ENCODE peak calls at places on chromosomes 2 and 18, in seven cellular contexts. Y is K562, L is HCT116, H is SK-N-SH, D is H1, R is GM12878, A is HepG2. C is an unnamed sample.

GRCh38 chr2:15935675-15936074 is 4.7 kb upstream of the MYCN start:
- DNase-seq in Y (no peak), H (no peak), D (no peak), A (no peak), R (no peak), L (no peak), C (no peak)

GRCh38 chr2:40434638-40435296 is 17.1 kb downstream of the SLC8A1 start:
- DNase-seq in L (peak), R (no peak), H (no peak), D (no peak), Y (no peak), A (no peak), C (peak)

GRCh38 chr2:75563591-75563990 is 2.9 kb upstream of the EVA1A start:
- DNase-seq in R (no peak), Y (no peak), L (no peak), D (no peak), A (no peak), H (no peak), C (no peak)

GRCh38 chr2:165568361-165568760 is 98.9 kb downstream of the CSRNP3 start:
- DNase-seq in R (no peak), A (no peak), D (no peak), H (no peak), Y (no peak), L (no peak), C (no peak)

GRCh38 chr2:105573490-105573889 is 171.2 kb upstream of the NCK2 start:
- DNase-seq in D (no peak), A (no peak), H (no peak), L (no peak), Y (no peak), R (no peak), C (no peak)

GRCh38 chr2:36733215-36733614 is 36.7 kb downstream of the VIT start:
- DNase-seq in A (no peak), D (no peak), L (no peak), Y (no peak), R (no peak), H (no peak), C (no peak)

GRCh38 chr18:5894613-5895299 is 566 bp downstream of the TMEM200C start:
- DNase-seq in A (no peak), L (no peak), D (peak), R (no peak), Y (no peak), H (peak), C (no peak)

GRCh38 chr18:53153281-53153680 is 813.3 kb downstream of the DCC start:
- DNase-seq in R (no peak), D (peak), L (no peak), Y (peak), H (no peak), A (peak), C (no peak)

GRCh38 chr2:220192994-220193753 is 565.7 kb downstream of the SLC4A3 start:
- DNase-seq in R (no peak), Y (no peak), D (no peak), L (no peak), A (no peak), H (no peak), C (no peak)

GRCh38 chr2:227625420-227625819 is 8.1 kb downstream of the SCYGR4 start:
- DNase-seq in H (no peak), R (no peak), Y (no peak), L (no peak), D (no peak), A (no peak), C (no peak)

GRCh38 chr2:77008925-77009706 is 513.1 kb downstream of the LRRTM4 start:
- DNase-seq in Y (no peak), A (no peak), L (no peak), R (no peak), H (no peak), D (no peak), C (peak)

GRCh38 chr18:37218022-37218590 is 347.5 kb downstream of the CELF4 start:
- DNase-seq in Y (no peak), A (no peak), D (no peak), H (no peak), L (no peak), R (no peak), C (no peak)

GRCh38 chr18:7919565-7919964 is 352.4 kb downstream of the PTPRM start:
- DNase-seq in R (no peak), L (no peak), A (peak), D (no peak), H (no peak), Y (no peak), C (no peak)

DNA sequence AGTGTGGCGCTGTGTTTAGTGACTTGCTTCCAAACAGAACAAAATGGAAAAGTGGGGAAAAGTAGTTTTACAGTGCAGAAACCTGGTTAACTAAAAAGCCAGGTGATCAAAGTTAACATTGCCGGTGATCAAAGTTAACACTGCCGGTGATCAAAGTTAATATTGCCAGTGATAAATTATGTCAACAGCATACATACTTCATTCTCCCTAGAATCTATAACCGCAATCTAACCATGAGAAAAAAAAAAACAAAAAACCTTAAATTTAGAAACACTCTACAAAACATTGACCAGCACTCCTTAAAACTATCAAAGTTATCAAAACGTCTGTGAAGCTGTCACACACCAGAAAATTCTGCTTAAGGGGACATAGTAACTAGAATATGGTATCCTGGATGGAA is 18.6 kb downstream of the MAP4K3 start:
- DNase-seq in Y (no peak), A (no peak), H (no peak), D (no peak), R (no peak), L (no peak), C (no peak)
- H3K9ac ChIP-seq in Y (no peak), A (no peak), H (no peak), D (no peak), R (no peak), L (no peak), C (no peak)

DNA sequence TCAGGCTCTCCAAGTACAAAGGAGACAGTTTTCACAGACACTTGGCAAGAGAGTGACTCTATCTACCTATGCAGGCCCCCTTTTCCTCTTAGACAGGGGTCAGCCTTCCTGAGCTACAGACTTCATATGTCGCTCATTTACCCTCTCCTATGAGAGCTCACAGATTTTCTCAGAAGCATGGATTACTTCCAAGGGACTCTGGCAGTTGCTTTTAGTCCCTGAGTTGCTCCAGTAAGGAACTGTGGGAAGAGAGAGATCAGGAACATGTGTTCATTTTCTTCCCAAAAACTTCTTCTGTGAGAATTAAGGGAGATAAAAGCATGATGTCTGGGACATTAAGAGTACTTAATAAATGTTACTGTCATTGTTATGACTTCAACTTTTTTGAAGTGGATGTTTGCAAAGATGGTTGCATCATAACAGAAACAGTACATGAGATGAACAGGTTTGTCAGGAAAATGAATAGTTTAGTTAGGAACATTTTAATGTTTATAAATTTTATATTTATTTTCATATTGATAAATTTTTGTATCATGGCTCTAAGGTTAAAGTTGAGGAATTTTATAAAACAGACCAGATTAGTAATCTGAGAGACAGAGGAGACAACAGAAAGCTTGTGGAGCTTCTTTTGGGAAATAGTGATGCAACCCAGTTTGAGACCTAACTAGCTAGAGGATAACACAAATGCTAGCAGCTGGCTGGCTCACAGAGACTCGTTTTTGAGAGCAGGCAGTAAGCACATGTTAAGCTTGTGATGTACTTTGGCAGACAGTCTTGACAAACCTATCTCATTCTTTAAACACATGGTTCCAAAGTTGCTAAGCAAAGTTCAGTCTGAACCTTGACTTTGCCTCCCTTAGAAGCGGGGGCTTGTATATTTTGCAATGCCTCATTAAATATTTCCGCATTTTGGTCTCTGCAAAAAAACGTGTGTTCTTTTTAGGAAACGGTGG is 21.7 kb upstream of the UGP2 start:
- DNase-seq in Y (no peak), L (no peak), H (no peak), D (no peak), R (no peak), A (peak), C (no peak)
- TF ChIP-seq MAX in Y (no peak), L (no peak), H (no peak), D (peak), R (no peak), A (peak), C (no peak)

DNA sequence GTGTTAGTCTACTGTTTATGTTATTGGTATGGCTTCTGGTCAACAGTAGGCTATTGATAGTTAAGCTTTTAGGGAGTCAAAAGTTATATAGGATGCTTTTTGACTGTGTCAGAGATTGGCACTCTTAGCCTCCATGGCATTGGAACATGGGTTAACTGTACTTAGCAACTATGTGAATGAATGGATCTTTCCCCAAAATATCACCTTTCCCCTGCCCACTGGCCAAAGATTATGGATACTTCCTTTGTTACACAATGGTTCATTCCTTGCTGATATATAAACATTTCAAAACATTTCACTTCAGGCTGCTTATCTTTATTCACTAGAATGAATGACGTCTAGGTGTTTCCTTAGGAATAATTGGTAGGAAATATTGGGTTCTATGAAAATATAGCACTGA is 62.1 kb upstream of the DOCK10 start:
- DNase-seq in A (no peak), R (no peak), D (no peak), L (no peak), Y (no peak), H (no peak), C (peak)
- H3K4me2 ChIP-seq in A (no peak), R (no peak), D (no peak), L (peak), Y (no peak), H (no peak), C (no peak)

GRCh38 chr2:32981612-32982011 is 34.9 kb downstream of the LTBP1 start:
- DNase-seq in D (no peak), Y (no peak), R (no peak), A (no peak), L (no peak), H (no peak), C (no peak)
- H3K9ac ChIP-seq in D (no peak), Y (no peak), R (no peak), A (no peak), L (no peak), H (no peak), C (no peak)

DNA sequence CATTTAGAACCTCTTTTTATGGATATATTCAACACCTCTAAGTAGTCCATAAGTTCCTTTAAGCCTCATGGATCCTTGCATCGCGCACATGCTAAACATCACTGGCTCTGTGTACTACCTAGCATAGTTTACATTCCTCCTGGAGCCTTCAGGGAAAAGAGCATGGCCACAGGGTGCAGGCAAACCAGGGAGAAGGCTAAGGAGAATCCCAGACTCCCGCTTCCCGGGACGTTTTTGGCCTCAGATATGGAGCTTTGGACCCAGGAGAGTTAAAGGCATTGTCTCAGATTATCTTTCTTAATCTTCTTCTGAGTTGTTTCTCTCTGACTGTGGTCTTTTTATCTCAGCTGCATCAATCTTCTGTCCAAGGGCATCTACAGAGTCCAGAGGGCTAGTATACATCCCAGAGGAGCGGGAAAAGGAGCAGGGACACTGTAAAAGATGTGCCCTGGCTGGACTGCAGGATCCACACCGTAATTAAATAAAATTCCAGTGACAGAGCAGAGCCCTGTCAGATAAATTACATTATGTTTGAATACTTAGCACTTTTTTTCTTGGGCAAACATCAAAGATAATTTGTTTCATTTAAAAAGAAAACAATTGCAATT is 36.9 kb downstream of the RIT2 start:
- DNase-seq in L (no peak), A (no peak), H (peak), D (no peak), R (no peak), Y (no peak), C (no peak)
- TF ChIP-seq MAX in L (no peak), A (no peak), H (no peak), D (no peak), R (no peak), Y (no peak), C (no peak)

GRCh38 chr2:148022882-148023281 is 2.0 kb downstream of the MBD5 start:
- DNase-seq in Y (no peak), D (no peak), A (no peak), L (no peak), H (no peak), R (no peak), C (no peak)
- H3K4me2 ChIP-seq in Y (peak), D (peak), A (peak), L (peak), H (peak), R (peak), C (peak)

GRCh38 chr2:219000569-219000960 is 7.3 kb upstream of the CRYBA2 start:
- DNase-seq in A (no peak), H (peak), L (no peak), D (no peak), Y (no peak), R (no peak), C (no peak)
- H3K9ac ChIP-seq in A (no peak), H (no peak), L (no peak), D (no peak), Y (no peak), R (no peak), C (no peak)

DNA sequence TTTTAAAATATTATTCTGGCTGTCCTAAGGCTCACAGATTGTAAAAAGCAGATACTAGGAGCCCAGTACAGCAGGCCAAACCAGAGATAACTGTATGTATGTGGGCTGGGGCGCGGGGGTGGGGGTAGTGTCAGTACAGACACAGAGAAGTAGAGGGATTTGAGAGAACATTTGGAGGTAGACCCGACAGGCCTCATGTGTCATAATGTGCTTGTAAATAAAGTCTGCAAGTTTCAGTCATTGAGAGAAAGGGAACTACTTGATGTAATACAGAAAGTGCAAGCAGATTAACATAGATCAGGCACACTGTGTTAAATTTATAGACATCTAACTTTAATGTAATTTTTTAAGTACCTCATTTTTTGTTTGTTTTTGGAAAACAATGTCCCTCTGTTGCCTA is 7.4 kb upstream of the POLI start:
- DNase-seq in R (peak), D (no peak), L (no peak), A (no peak), H (no peak), Y (peak), C (no peak)
- TF ChIP-seq MAX in R (no peak), D (no peak), L (no peak), A (no peak), H (no peak), Y (no peak), C (no peak)